ENCODE peak calls at places on chromosomes 13 and 19, in six cellular contexts. G is pons; B is ELR; U is RPMI8226; F is CD4-positive, alpha-beta memory T cell; D is PC-3. S is an unnamed sample.

GRCh38 chr13:18951412-18951811 is 230.2 kb downstream of the TUBA3C start:
- DNase-seq in F (no peak), B (no peak), G (no peak), D (no peak), U (no peak), S (no peak)

GRCh38 chr19:893775-894090 is 449 bp downstream of the RNU6-9 start:
- DNase-seq in D (no peak), B (no peak), U (no peak), F (no peak), G (no peak), S (no peak)

GRCh38 chr13:99977912-99978780 is 3.4 kb upstream of the ZIC2 start:
- DNase-seq in U (no peak), B (no peak), G (no peak), F (peak; percentile 13), D (no peak), S (no peak)

GRCh38 chr13:105956891-105957290 is 578.6 kb downstream of the EFNB2 start:
- DNase-seq in B (no peak), U (no peak), F (no peak), G (peak; percentile 41), D (no peak), S (no peak)

GRCh38 chr19:49415810-49416200 is 7.4 kb downstream of the PTH2 start:
- DNase-seq in G (no peak), F (no peak), B (no peak), U (no peak), D (no peak), S (no peak)

GRCh38 chr13:48942131-48942530 is 33.6 kb upstream of the FNDC3A start:
- DNase-seq in U (no peak), G (no peak), D (peak; percentile 29), B (peak; percentile 63), F (no peak), S (peak; percentile 27)

GRCh38 chr19:19628499-19629134 is 597 bp upstream of the LPAR2 start:
- DNase-seq in B (peak; percentile 72), U (no peak), F (peak; percentile 31), G (no peak), D (peak; percentile 84), S (no peak)

GRCh38 chr19:23851966-23852365 is 62.7 kb upstream of the ZNF726 start:
- DNase-seq in B (no peak), G (no peak), F (no peak), U (no peak), D (no peak), S (no peak)

GRCh38 chr13:98155475-98156111 is 12.7 kb downstream of the FARP1 start:
- DNase-seq in G (no peak), F (no peak), B (peak; percentile 73), D (peak; percentile 45), U (no peak), S (peak; percentile 43)

GRCh38 chr19:16714702-16715294 is 4.8 kb upstream of the NWD1 start:
- DNase-seq in F (peak; percentile 25), U (peak; percentile 59), B (peak; percentile 45), D (peak; percentile 69), G (peak; percentile 54), S (peak; percentile 57)

GRCh38 chr19:30968841-30969399 is 380.3 kb downstream of the TSHZ3 start:
- DNase-seq in D (no peak), F (no peak), B (no peak), U (no peak), G (no peak), S (no peak)

GRCh38 chr13:66139250-66139649 is 1090.9 kb downstream of the PCDH9 start:
- DNase-seq in F (no peak), U (no peak), G (no peak), D (peak; percentile 8), B (no peak), S (no peak)

GRCh38 chr19:30649934-30650614 is 277.9 kb downstream of the ZNF536 start:
- DNase-seq in D (peak; percentile 54), B (peak; percentile 58), G (peak; percentile 86), F (peak; percentile 1), U (no peak), S (peak; percentile 37)

GRCh38 chr13:51453959-51454703 is 1.3 kb upstream of the INTS6 start:
- DNase-seq in D (peak; percentile 9), B (peak; percentile 29), F (no peak), U (peak; percentile 7), G (peak; percentile 53), S (peak; percentile 4)

GRCh38 chr19:29285187-29285687 is 72.3 kb upstream of the UQCRFS1 start:
- DNase-seq in U (no peak), F (no peak), G (no peak), B (no peak), D (no peak), S (no peak)

GRCh38 chr19:3080281-3080680 is 13.9 kb upstream of the GNA11 start:
- DNase-seq in F (no peak), B (no peak), D (no peak), U (no peak), G (no peak), S (peak; percentile 64)

GRCh38 chr13:112446867-112447266 is 70.7 kb downstream of the SPACA7 start:
- DNase-seq in F (no peak), D (no peak), B (no peak), G (no peak), U (no peak), S (no peak)

S was measured in A172.